ENCODE peak calls at places on chromosomes 7 and 10, in ten cellular contexts. Y is GM12878; V is A673; A is naive thymus-derived CD4-positive, alpha-beta T cell; R is GM23248; L is esophagus squamous epithelium; H is HCT116; F is sigmoid colon; C is tibial artery; W is prostate gland. U is an unnamed sample.

GRCh38 chr7:134420509-134421125 is 38.3 kb downstream of the AKR1B1 start:
- DNase-seq in V (peak; percentile 69), W (peak; percentile 42), C (no peak), A (no peak), F (no peak), L (no peak), R (peak; percentile 81), Y (no peak), H (peak; percentile 23), U (no peak)

GRCh38 chr10:50637003-50637579 is 13.3 kb upstream of the SGMS1 start:
- DNase-seq in F (no peak), Y (no peak), R (peak; percentile 52), W (no peak), A (no peak), V (no peak), C (no peak), H (no peak), L (no peak), U (no peak)

GRCh38 chr7:19133891-19134290 is 11.3 kb downstream of the FERD3L start:
- DNase-seq in Y (no peak), R (peak; percentile 39), L (no peak), W (no peak), H (no peak), V (no peak), A (no peak), C (no peak), F (no peak), U (no peak)

GRCh38 chr10:131943021-131943814 is 38.5 kb downstream of the BNIP3 start:
- DNase-seq in H (no peak), Y (no peak), F (no peak), W (no peak), V (peak; percentile 29), C (no peak), L (no peak), A (peak; percentile 20), R (peak; percentile 56), U (no peak)

GRCh38 chr7:64183126-64183742 is 23.8 kb upstream of the ZNF735 start:
- DNase-seq in R (peak; percentile 5), A (peak; percentile 45), W (no peak), F (no peak), C (no peak), V (no peak), Y (no peak), L (no peak), H (no peak), U (peak; percentile 18)

GRCh38 chr7:36633377-36633776 is 90.9 kb downstream of the AOAH start:
- DNase-seq in R (no peak), L (no peak), H (no peak), F (no peak), Y (no peak), V (no peak), A (no peak), C (no peak), W (no peak), U (no peak)

GRCh38 chr7:123538189-123538714 is 3.9 kb upstream of the IQUB start:
- DNase-seq in H (peak; percentile 60), C (no peak), Y (no peak), V (peak; percentile 82), A (no peak), L (no peak), R (peak; percentile 88), F (no peak), W (no peak), U (no peak)

GRCh38 chr7:155147172-155147571 is 77.0 kb downstream of the HTR5A start:
- DNase-seq in R (no peak), V (no peak), W (no peak), L (no peak), F (no peak), A (no peak), H (no peak), Y (no peak), C (no peak), U (no peak)

GRCh38 chr7:118153551-118154177 is 30.3 kb upstream of the LSM8 start:
- DNase-seq in W (no peak), F (no peak), A (peak; percentile 21), H (peak; percentile 28), L (no peak), V (peak; percentile 77), R (peak; percentile 50), C (no peak), Y (no peak), U (no peak)

GRCh38 chr10:26460736-26461135 is 22.6 kb downstream of the APBB1IP start:
- DNase-seq in C (no peak), Y (no peak), H (no peak), L (no peak), V (no peak), W (no peak), A (no peak), F (no peak), R (no peak), U (no peak)

GRCh38 chr7:15104411-15105092 is 202.0 kb upstream of the DGKB start:
- DNase-seq in R (no peak), Y (no peak), V (peak; percentile 2), C (no peak), F (no peak), W (no peak), H (no peak), A (no peak), L (no peak), U (no peak)

GRCh38 chr7:31083205-31083801 is 31.2 kb downstream of the ADCYAP1R1 start:
- DNase-seq in C (no peak), L (no peak), Y (no peak), A (no peak), R (no peak), H (no peak), V (no peak), W (no peak), F (peak; percentile 76), U (no peak)

GRCh38 chr7:148695953-148696352 is 2.8 kb upstream of the CUL1 start:
- DNase-seq in H (no peak), R (peak; percentile 27), Y (no peak), W (no peak), A (no peak), V (no peak), C (no peak), F (no peak), L (no peak), U (no peak)

GRCh38 chr7:79912213-79912633 is 222.4 kb upstream of the GNAI1 start:
- DNase-seq in L (no peak), A (peak; percentile 33), Y (no peak), H (no peak), C (no peak), V (no peak), R (no peak), W (no peak), F (no peak), U (no peak)

GRCh38 chr7:88111136-88111748 is 108.6 kb downstream of the SRI start:
- DNase-seq in R (peak; percentile 67), W (no peak), A (no peak), L (no peak), Y (no peak), C (no peak), H (peak; percentile 36), F (no peak), V (peak; percentile 57), U (no peak)

DNA sequence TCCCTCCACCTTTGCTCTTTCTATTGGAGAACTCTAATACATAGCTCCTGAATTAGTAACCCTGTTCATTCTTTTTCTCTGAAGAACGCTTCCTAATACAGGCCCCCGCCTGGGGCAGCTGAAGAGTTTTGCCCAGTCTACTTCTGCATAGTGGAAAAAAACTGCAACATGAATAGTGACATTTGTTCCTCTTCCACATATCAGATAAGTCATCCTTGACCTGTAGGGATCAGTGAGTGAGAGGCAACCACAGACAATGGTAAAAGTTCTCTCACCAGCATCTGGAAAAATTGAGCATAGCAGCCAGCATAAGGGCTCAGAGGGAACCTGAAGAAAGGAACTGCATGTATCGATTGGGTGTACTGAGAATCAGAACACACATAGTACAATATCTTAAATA is 262.0 kb downstream of the STK31 start:
- DNase-seq in Y (no peak), A (no peak), V (no peak), R (no peak), C (no peak), L (no peak), W (no peak), F (no peak), H (no peak), U (no peak)
- H3K4me1 ChIP-seq in Y (no peaks in the 10 kb centered on the region), A (no peaks in the 10 kb centered on the region), V (no peaks in the 10 kb centered on the region), R (no peaks in the 10 kb centered on the region), C (no peaks in the 10 kb centered on the region), L (no peaks in the 10 kb centered on the region), W (no peaks in the 10 kb centered on the region), F (no peaks in the 10 kb centered on the region), H (no peaks in the 10 kb centered on the region), U (no peaks in the 10 kb centered on the region)

GRCh38 chr10:80357804-80358125 is 1.2 kb downstream of the DYDC2 start:
- DNase-seq in W (no peak), L (no peak), A (no peak), V (no peak), Y (no peak), R (no peak), H (no peak), C (no peak), F (no peak), U (no peak)
- H3K4me3 ChIP-seq in W (no peak overlapping the region), L (no peak overlapping the region), A (no peak overlapping the region), V (no peak overlapping the region), Y (no peak overlapping the region), R (no peak overlapping the region), H (no peak overlapping the region), C (no peak overlapping the region), F (no peak overlapping the region), U (no peak overlapping the region)

GRCh38 chr7:105647591-105647990 is 66.3 kb upstream of the EFCAB10 start:
- DNase-seq in L (no peak), F (peak; percentile 53), C (no peak), H (peak; percentile 24), W (no peak), V (no peak), Y (no peak), R (peak; percentile 8), A (no peak), U (no peak)

GRCh38 chr7:105643384-105643783 is 62.1 kb upstream of the EFCAB10 start:
- DNase-seq in C (no peak), W (no peak), Y (no peak), R (no peak), V (no peak), F (peak; percentile 58), A (no peak), H (no peak), L (no peak), U (no peak)

GRCh38 chr7:105642264-105642663 is 61.0 kb upstream of the EFCAB10 start:
- DNase-seq in C (no peak), A (no peak), R (no peak), V (no peak), Y (no peak), W (no peak), L (no peak), H (no peak), F (peak; percentile 55), U (no peak)

GRCh38 chr7:105643857-105644256 is 62.6 kb upstream of the EFCAB10 start:
- DNase-seq in L (no peak), A (no peak), R (no peak), V (no peak), H (no peak), W (no peak), C (no peak), F (peak; percentile 19), Y (no peak), U (no peak)

GRCh38 chr7:105644937-105645336 is 63.6 kb upstream of the EFCAB10 start:
- DNase-seq in A (no peak), R (no peak), W (no peak), H (no peak), F (no peak), C (no peak), L (no peak), V (no peak), Y (no peak), U (no peak)
- H3K4me1 ChIP-seq in A (no peaks in the 10 kb centered on the region), R (peaks cover 11% of the 10 kb centered on the region), W (peaks cover 13% of the 10 kb centered on the region), H (peaks cover 26% of the 10 kb centered on the region), F (peaks cover 16% of the 10 kb centered on the region), C (peaks cover 14% of the 10 kb centered on the region), L (peaks cover 21% of the 10 kb centered on the region), V (peaks cover 38% of the 10 kb centered on the region), Y (no peaks in the 10 kb centered on the region), U (no peaks in the 10 kb centered on the region)

GRCh38 chr7:131546126-131546525 is 10.3 kb downstream of the PODXL start:
- DNase-seq in H (no peak), Y (no peak), C (no peak), L (no peak), V (peak; percentile 33), F (peak; percentile 60), R (no peak), W (no peak), A (no peak), U (no peak)
- H3K4me3 ChIP-seq in H (no peak overlapping the region), Y (no peak overlapping the region), C (no peak overlapping the region), L (no peak overlapping the region), V (no peak overlapping the region), F (no peak overlapping the region), R (no peak overlapping the region), W (no peak overlapping the region), A (no peak overlapping the region), U (no peak overlapping the region)